ENCODE peak calls at places on chromosomes 12 and 14, in nine cellular contexts. One of them, this sample, is unnamed.

GRCh38 chr14:96501383-96501745 is 818 bp upstream of the PAPOLA start:
- DNase-seq in MG63: no peak
- DNase-seq in iPS-NIHi11: no peak
- DNase-seq in activated T-helper 9 cell treated with anti-CD3 and anti-CD28 coated beads, Interleukin-2, amount 50 U/mL, for 16 hours: no peak
- DNase-seq in amniotic stem cell: no peak
- DNase-seq in stimulated activated CD4-positive, alpha-beta T cell treated with anti-CD3 and anti-CD28 coated beads, TNF-alpha, amount 100 ng/mL, for 4 hours: peak; percentile 2
- DNase-seq in effector memory CD8-positive, alpha-beta T cell: no peak
- DNase-seq in KBM-7: no peak
- DNase-seq in posterior cingulate gyrus: no peak
- DNase-seq in this sample: peak; percentile 5

GRCh38 chr12:53208435-53208834 is 1.4 kb upstream of the ITGB7 start:
- DNase-seq in MG63: no peak
- DNase-seq in iPS-NIHi11: no peak
- DNase-seq in activated T-helper 9 cell treated with anti-CD3 and anti-CD28 coated beads, Interleukin-2, amount 50 U/mL, for 16 hours: no peak
- DNase-seq in amniotic stem cell: no peak
- DNase-seq in stimulated activated CD4-positive, alpha-beta T cell treated with anti-CD3 and anti-CD28 coated beads, TNF-alpha, amount 100 ng/mL, for 4 hours: no peak
- DNase-seq in effector memory CD8-positive, alpha-beta T cell: no peak
- DNase-seq in KBM-7: no peak
- DNase-seq in posterior cingulate gyrus: no peak
- DNase-seq in this sample: no peak

GRCh38 chr12:122190842-122191668 is 8.1 kb downstream of the LRRC43 start:
- DNase-seq in MG63: peak; percentile 43
- DNase-seq in iPS-NIHi11: peak; percentile 84
- DNase-seq in activated T-helper 9 cell treated with anti-CD3 and anti-CD28 coated beads, Interleukin-2, amount 50 U/mL, for 16 hours: no peak
- DNase-seq in amniotic stem cell: no peak
- DNase-seq in stimulated activated CD4-positive, alpha-beta T cell treated with anti-CD3 and anti-CD28 coated beads, TNF-alpha, amount 100 ng/mL, for 4 hours: peak; percentile 49
- DNase-seq in effector memory CD8-positive, alpha-beta T cell: peak; percentile 69
- DNase-seq in KBM-7: peak; percentile 80
- DNase-seq in posterior cingulate gyrus: peak; percentile 66
- DNase-seq in this sample: peak; percentile 77

GRCh38 chr12:11183009-11183408 is 3.7 kb downstream of the TAS2R42 start:
- DNase-seq in MG63: no peak
- DNase-seq in iPS-NIHi11: no peak
- DNase-seq in activated T-helper 9 cell treated with anti-CD3 and anti-CD28 coated beads, Interleukin-2, amount 50 U/mL, for 16 hours: no peak
- DNase-seq in amniotic stem cell: no peak
- DNase-seq in stimulated activated CD4-positive, alpha-beta T cell treated with anti-CD3 and anti-CD28 coated beads, TNF-alpha, amount 100 ng/mL, for 4 hours: no peak
- DNase-seq in effector memory CD8-positive, alpha-beta T cell: no peak
- DNase-seq in KBM-7: no peak
- DNase-seq in posterior cingulate gyrus: no peak
- DNase-seq in this sample: no peak

GRCh38 chr12:122064034-122064777 is 14.3 kb upstream of the MLXIP start:
- DNase-seq in MG63: peak; percentile 99
- DNase-seq in iPS-NIHi11: peak; percentile 95
- DNase-seq in activated T-helper 9 cell treated with anti-CD3 and anti-CD28 coated beads, Interleukin-2, amount 50 U/mL, for 16 hours: no peak
- DNase-seq in amniotic stem cell: peak; percentile 27
- DNase-seq in stimulated activated CD4-positive, alpha-beta T cell treated with anti-CD3 and anti-CD28 coated beads, TNF-alpha, amount 100 ng/mL, for 4 hours: no peak
- DNase-seq in effector memory CD8-positive, alpha-beta T cell: no peak
- DNase-seq in KBM-7: peak; percentile 97
- DNase-seq in posterior cingulate gyrus: peak; percentile 89
- DNase-seq in this sample: peak; percentile 89

GRCh38 chr14:81819344-81819743 is 285.7 kb upstream of the SEL1L start:
- DNase-seq in MG63: no peak
- DNase-seq in iPS-NIHi11: no peak
- DNase-seq in activated T-helper 9 cell treated with anti-CD3 and anti-CD28 coated beads, Interleukin-2, amount 50 U/mL, for 16 hours: no peak
- DNase-seq in amniotic stem cell: no peak
- DNase-seq in stimulated activated CD4-positive, alpha-beta T cell treated with anti-CD3 and anti-CD28 coated beads, TNF-alpha, amount 100 ng/mL, for 4 hours: no peak
- DNase-seq in effector memory CD8-positive, alpha-beta T cell: no peak
- DNase-seq in KBM-7: no peak
- DNase-seq in posterior cingulate gyrus: no peak
- DNase-seq in this sample: peak; percentile 10

GRCh38 chr14:27528328-27528727 is 930.5 kb upstream of the NOVA1 start:
- DNase-seq in MG63: no peak
- DNase-seq in iPS-NIHi11: peak; percentile 57
- DNase-seq in activated T-helper 9 cell treated with anti-CD3 and anti-CD28 coated beads, Interleukin-2, amount 50 U/mL, for 16 hours: no peak
- DNase-seq in amniotic stem cell: peak; percentile 21
- DNase-seq in stimulated activated CD4-positive, alpha-beta T cell treated with anti-CD3 and anti-CD28 coated beads, TNF-alpha, amount 100 ng/mL, for 4 hours: no peak
- DNase-seq in effector memory CD8-positive, alpha-beta T cell: no peak
- DNase-seq in KBM-7: peak; percentile 48
- DNase-seq in posterior cingulate gyrus: no peak
- DNase-seq in this sample: peak; percentile 44

GRCh38 chr12:132363661-132364347 is 34.4 kb upstream of the GALNT9 start:
- DNase-seq in MG63: no peak
- DNase-seq in iPS-NIHi11: no peak
- DNase-seq in activated T-helper 9 cell treated with anti-CD3 and anti-CD28 coated beads, Interleukin-2, amount 50 U/mL, for 16 hours: no peak
- DNase-seq in amniotic stem cell: no peak
- DNase-seq in stimulated activated CD4-positive, alpha-beta T cell treated with anti-CD3 and anti-CD28 coated beads, TNF-alpha, amount 100 ng/mL, for 4 hours: no peak
- DNase-seq in effector memory CD8-positive, alpha-beta T cell: no peak
- DNase-seq in KBM-7: no peak
- DNase-seq in posterior cingulate gyrus: no peak
- DNase-seq in this sample: no peak

GRCh38 chr14:32738206-32738871 is 200.3 kb upstream of the NPAS3 start:
- DNase-seq in MG63: no peak
- DNase-seq in iPS-NIHi11: no peak
- DNase-seq in activated T-helper 9 cell treated with anti-CD3 and anti-CD28 coated beads, Interleukin-2, amount 50 U/mL, for 16 hours: no peak
- DNase-seq in amniotic stem cell: no peak
- DNase-seq in stimulated activated CD4-positive, alpha-beta T cell treated with anti-CD3 and anti-CD28 coated beads, TNF-alpha, amount 100 ng/mL, for 4 hours: no peak
- DNase-seq in effector memory CD8-positive, alpha-beta T cell: no peak
- DNase-seq in KBM-7: no peak
- DNase-seq in posterior cingulate gyrus: no peak
- DNase-seq in this sample: no peak

This sample was measured in hepatocyte.